ENCODE peak calls at places on chromosomes 2 and 18, in eight cellular contexts. L, F, Y, P, S, G, C and W are unnamed samples.

GRCh38 chr2:12809526-12809925 is 92.8 kb downstream of the TRIB2 start:
- DNase-seq in L (no peak), F (no peak), Y (no peak), P (no peak), S (no peak), G (no peak), C (no peak), W (no peak)

GRCh38 chr18:58998421-58999203 is 133.9 kb downstream of the ZNF532 start:
- DNase-seq in L (no peak), F (no peak), Y (peak; percentile 68), P (peak; percentile 12), S (no peak), G (no peak), C (peak; percentile 56), W (no peak)

GRCh38 chr18:76524900-76525698 is 30.1 kb upstream of the ZNF516 start:
- DNase-seq in L (no peak), F (no peak), Y (peak; percentile 43), P (no peak), S (peak; percentile 53), G (no peak), C (peak; percentile 44), W (no peak)

GRCh38 chr2:39530423-39530866 is 93.4 kb upstream of the MAP4K3 start:
- DNase-seq in L (no peak), F (no peak), Y (peak; percentile 83), P (no peak), S (no peak), G (no peak), C (peak; percentile 53), W (no peak)

GRCh38 chr2:148764820-148765219 is 110.2 kb upstream of the KIF5C start:
- DNase-seq in L (no peak), F (no peak), Y (no peak), P (no peak), S (no peak), G (no peak), C (no peak), W (no peak)

GRCh38 chr2:147636238-147636887 is 208.5 kb upstream of the ACVR2A start:
- DNase-seq in L (no peak), F (no peak), Y (peak; percentile 80), P (no peak), S (no peak), G (no peak), C (peak; percentile 19), W (no peak)

GRCh38 chr2:178234648-178235047 is 40.3 kb downstream of the OSBPL6 start:
- DNase-seq in L (no peak), F (no peak), Y (peak; percentile 73), P (no peak), S (no peak), G (no peak), C (no peak), W (no peak)

GRCh38 chr2:41965886-41966285 is 81.9 kb upstream of the PKDCC start:
- DNase-seq in L (no peak), F (no peak), Y (peak; percentile 42), P (no peak), S (no peak), G (no peak), C (peak; percentile 35), W (peak; percentile 86)

GRCh38 chr2:43346619-43347018 is 120.2 kb upstream of the ZFP36L2 start:
- DNase-seq in L (no peak), F (no peak), Y (no peak), P (no peak), S (peak; percentile 17), G (no peak), C (no peak), W (no peak)

GRCh38 chr2:142291964-142292363 is 161.1 kb upstream of the LRP1B start:
- DNase-seq in L (no peak), F (no peak), Y (peak; percentile 80), P (no peak), S (no peak), G (no peak), C (no peak), W (no peak)

GRCh38 chr2:133591164-133591563 is 22.9 kb upstream of the NCKAP5 start:
- DNase-seq in L (no peak), F (no peak), Y (no peak), P (peak; percentile 51), S (no peak), G (no peak), C (no peak), W (no peak)

GRCh38 chr2:120320318-120320851 is 25.6 kb upstream of the INHBB start:
- DNase-seq in L (no peak), F (no peak), Y (no peak), P (no peak), S (no peak), G (no peak), C (no peak), W (no peak)

GRCh38 chr2:220946552-220946951 is 625.6 kb downstream of the EPHA4 start:
- DNase-seq in L (no peak), F (no peak), Y (no peak), P (no peak), S (no peak), G (no peak), C (no peak), W (no peak)

GRCh38 chr18:59867337-59868104 is 32.3 kb upstream of the PMAIP1 start:
- DNase-seq in L (no peak), F (no peak), Y (no peak), P (no peak), S (no peak), G (no peak), C (no peak), W (no peak)

GRCh38 chr18:13051950-13052349 is 60.8 kb downstream of the CEP192 start:
- DNase-seq in L (no peak), F (no peak), Y (no peak), P (no peak), S (no peak), G (no peak), C (no peak), W (no peak)

GRCh38 chr2:32772623-32773221 is 144.9 kb downstream of the TTC27 start:
- DNase-seq in L (peak; percentile 20), F (no peak), Y (peak; percentile 55), P (peak; percentile 6), S (peak; percentile 45), G (no peak), C (peak; percentile 26), W (no peak)

GRCh38 chr2:150663143-150663542 is 175.7 kb upstream of the RND3 start:
- DNase-seq in L (no peak), F (no peak), Y (peak; percentile 97), P (no peak), S (no peak), G (no peak), C (peak; percentile 60), W (no peak)

GRCh38 chr18:8140841-8141501 is 468.3 kb upstream of the RAB12 start:
- DNase-seq in L (no peak), F (no peak), Y (peak; percentile 79), P (no peak), S (no peak), G (no peak), C (peak; percentile 64), W (no peak)

GRCh38 chr2:79716266-79716665 is 203.4 kb downstream of the CTNNA2 start:
- DNase-seq in L (no peak), F (no peak), Y (no peak), P (no peak), S (no peak), G (no peak), C (no peak), W (no peak)